ENCODE peak calls at places on chromosomes 11 and 22, in nine cellular contexts. Y is stomach, D is sigmoid colon, Z is HepG2, L is transverse colon, C is suprapubic skin, I is GM12878, O is K562, X is esophagus muscularis mucosa. S is an unnamed sample.

GRCh38 chr22:50486561-50487289 is at the start of gene MIOX:
- DNase-seq in Y (no peak), X (no peak), O (peak; percentile 14), I (no peak), Z (no peak), L (no peak), C (no peak), D (no peak), S (no peak)

GRCh38 chr11:17992916-17993315 is 19.9 kb downstream of the SERGEF start:
- DNase-seq in O (no peak), L (no peak), X (no peak), I (no peak), C (no peak), Z (no peak), D (no peak), Y (no peak), S (no peak)

GRCh38 chr22:28023774-28024173 is 104.7 kb upstream of the PITPNB start:
- DNase-seq in D (peak; percentile 29), O (no peak), C (no peak), I (no peak), Z (no peak), L (no peak), X (no peak), Y (peak; percentile 7), S (no peak)

GRCh38 chr11:24496728-24497396 is at the start of gene LUZP2:
- DNase-seq in Z (no peak), Y (no peak), L (no peak), O (no peak), X (no peak), C (no peak), I (no peak), D (no peak), S (peak; percentile 79)

GRCh38 chr11:1563697-1564534 is 8.2 kb downstream of the DUSP8 start:
- DNase-seq in L (no peak), D (no peak), I (no peak), C (peak; percentile 59), X (no peak), Y (no peak), Z (no peak), O (no peak), S (peak; percentile 67)

GRCh38 chr11:20125927-20126326 is 34.3 kb downstream of the DBX1 start:
- DNase-seq in Z (no peak), C (no peak), D (no peak), L (no peak), X (no peak), I (no peak), Y (no peak), O (no peak), S (no peak)

GRCh38 chr11:66126808-66127555 is 56.9 kb downstream of the PACS1 start:
- DNase-seq in O (no peak), I (no peak), C (no peak), L (peak; percentile 42), X (no peak), D (peak; percentile 72), Z (no peak), Y (peak; percentile 56), S (no peak)

GRCh38 chr22:35861451-35861850 is 143.8 kb downstream of the APOL5 start:
- DNase-seq in C (no peak), X (no peak), L (no peak), D (no peak), Z (no peak), Y (no peak), O (no peak), I (no peak), S (no peak)

GRCh38 chr22:48592488-48592887 is 1235.2 kb downstream of the BRD1 start:
- DNase-seq in O (no peak), X (no peak), Y (no peak), D (no peak), Z (no peak), L (no peak), C (no peak), I (no peak), S (no peak)

GRCh38 chr22:26470807-26471206 is 12.8 kb downstream of the HPS4 start:
- DNase-seq in X (no peak), C (no peak), Y (no peak), O (no peak), Z (no peak), D (no peak), L (no peak), I (no peak), S (no peak)

GRCh38 chr11:128910583-128910982 is 19.4 kb downstream of the KCNJ5 start:
- DNase-seq in O (no peak), X (no peak), L (no peak), I (no peak), C (no peak), Z (no peak), D (no peak), Y (no peak), S (no peak)

GRCh38 chr11:74683279-74683871 is 47.9 kb downstream of the CHRDL2 start:
- DNase-seq in D (peak; percentile 66), Z (no peak), X (no peak), C (peak; percentile 51), I (no peak), Y (peak; percentile 29), O (no peak), L (peak; percentile 17), S (peak; percentile 92)

GRCh38 chr22:38570841-38571364 is 920 bp upstream of the DMC1 start:
- DNase-seq in L (peak; percentile 36), I (no peak), O (peak; percentile 41), D (peak; percentile 77), Y (peak; percentile 31), C (peak; percentile 64), X (no peak), Z (no peak), S (peak; percentile 42)

GRCh38 chr22:45632791-45633515 is 38.7 kb upstream of the ATXN10 start:
- DNase-seq in D (peak; percentile 51), L (no peak), O (no peak), I (no peak), Y (no peak), Z (peak; percentile 62), C (no peak), X (no peak), S (no peak)

GRCh38 chr11:62437616-62438015 is 18.8 kb downstream of the SCGB1A1 start:
- DNase-seq in Y (no peak), Z (no peak), I (no peak), L (no peak), C (no peak), D (no peak), X (no peak), O (no peak), S (no peak)

DNA sequence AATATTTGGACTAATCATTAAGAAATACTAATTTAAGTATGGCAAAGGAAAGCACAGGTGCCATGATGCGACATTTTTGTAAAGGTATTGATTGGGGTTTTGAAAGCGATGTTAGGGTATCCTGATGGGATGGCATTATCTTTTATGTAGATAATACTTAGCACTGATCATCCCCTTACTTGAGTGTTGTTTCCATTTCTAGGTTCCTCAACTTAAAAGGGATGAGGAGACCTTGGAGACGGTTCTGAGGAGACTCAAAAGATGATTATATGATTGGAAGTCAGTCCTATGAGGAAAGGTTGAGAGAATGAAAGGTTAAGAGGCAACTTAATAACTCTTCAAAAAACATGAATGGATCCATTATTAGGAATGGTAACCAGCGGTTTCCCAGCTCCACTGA is 11.1 kb downstream of the KMT2A start:
- DNase-seq in L (no peak), X (no peak), C (no peak), D (no peak), Y (no peak), O (no peak), I (no peak), Z (no peak), S (no peak)
- H3K36me3 ChIP-seq in L (no peaks in the 10 kb centered on the region), X (no peaks in the 10 kb centered on the region), C (peaks cover 5% of the 10 kb centered on the region), D (no peaks in the 10 kb centered on the region), Y (peaks cover 6% of the 10 kb centered on the region), O (peaks cover 77% of the 10 kb centered on the region), I (peaks cover 9% of the 10 kb centered on the region), Z (peaks cover 3% of the 10 kb centered on the region), S (peaks cover 5% of the 10 kb centered on the region)

GRCh38 chr11:47918370-47918690 is 62.0 kb upstream of the PTPRJ start:
- DNase-seq in L (no peak), I (no peak), C (no peak), O (peak; percentile 84), Z (peak; percentile 13), D (no peak), Y (no peak), X (no peak), S (no peak)

GRCh38 chr11:47918882-47919495 is 61.4 kb upstream of the PTPRJ start:
- DNase-seq in Z (no peak), Y (no peak), I (no peak), L (no peak), C (no peak), O (no peak), D (no peak), X (no peak), S (no peak)

GRCh38 chr11:47915407-47916137 is 64.8 kb upstream of the PTPRJ start:
- DNase-seq in L (peak; percentile 11), D (no peak), Y (no peak), C (no peak), X (no peak), Z (peak; percentile 37), O (no peak), I (no peak), S (no peak)

GRCh38 chr11:47916361-47916841 is 64.0 kb upstream of the PTPRJ start:
- DNase-seq in D (peak; percentile 71), C (no peak), I (no peak), O (peak; percentile 86), Z (no peak), Y (peak; percentile 72), X (no peak), L (no peak), S (no peak)

GRCh38 chr11:47917643-47918369 is 62.6 kb upstream of the PTPRJ start:
- DNase-seq in X (peak; percentile 94), Z (peak; percentile 20), I (no peak), O (peak; percentile 89), Y (peak; percentile 52), L (peak; percentile 73), D (peak; percentile 96), C (peak; percentile 90), S (no peak)
- TF ChIP-seq EP300 in X (no peak), Z (no peak), I (no peak), O (no peak), Y (no peak), L (no peak), D (no peak), C (no peak), S (peak; percentile 7)

GRCh38 chr22:40018051-40018450 is 23.3 kb downstream of the FAM83F start:
- DNase-seq in Z (no peak), I (no peak), Y (no peak), O (no peak), D (no peak), C (no peak), L (no peak), X (no peak), S (no peak)
- H3K36me3 ChIP-seq in Z (no peaks in the 10 kb centered on the region), I (no peaks in the 10 kb centered on the region), Y (peaks cover 32% of the 10 kb centered on the region), O (no peaks in the 10 kb centered on the region), D (no peaks in the 10 kb centered on the region), C (no peaks in the 10 kb centered on the region), L (no peaks in the 10 kb centered on the region), X (no peaks in the 10 kb centered on the region), S (no peaks in the 10 kb centered on the region)

DNA sequence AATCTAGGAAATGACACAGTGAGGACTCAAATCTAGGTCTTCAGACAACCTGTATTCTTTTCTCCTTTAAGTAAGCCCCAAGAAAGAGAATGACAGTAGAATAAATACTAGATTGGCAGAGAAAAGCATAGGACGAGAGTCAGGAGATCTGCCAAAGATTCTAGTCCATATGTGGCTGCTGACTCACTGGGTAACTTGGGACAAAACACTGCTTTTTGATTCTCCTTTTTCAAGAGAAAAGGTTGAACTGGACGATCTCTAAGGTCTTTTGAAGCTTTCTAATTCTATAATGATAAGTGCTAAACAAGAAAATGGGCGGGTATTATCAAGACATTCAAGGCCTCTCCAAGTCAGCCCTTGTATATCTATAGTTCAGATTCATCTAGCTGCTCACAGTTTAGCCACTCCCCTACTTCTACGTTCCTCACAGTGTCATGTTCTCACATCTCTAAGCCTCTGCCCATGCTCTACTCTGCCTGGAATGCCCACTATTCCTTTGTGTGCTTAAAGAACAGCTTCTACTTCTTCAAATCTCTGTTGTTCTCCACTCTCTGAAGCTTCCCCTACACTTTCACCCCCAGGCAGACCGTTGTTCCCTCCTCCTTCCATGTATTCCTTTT is 53.0 kb downstream of the RELT start:
- DNase-seq in I (no peak), Z (no peak), Y (no peak), O (no peak), D (no peak), C (no peak), L (no peak), X (no peak), S (no peak)
- TF ChIP-seq EP300 in I (no peak), Z (no peak), Y (no peak), O (no peak), D (no peak), C (no peak), L (no peak), X (no peak), S (no peak)